ENCODE peak calls at places on chromosomes 7 and 10, in eight cellular contexts. P, M, C, D, N, B, J and V are unnamed samples.

GRCh38 chr7:81053623-81054022 is 134.8 kb upstream of the SEMA3C start:
- DNase-seq in P (no peak), M (no peak), C (no peak), D (no peak), N (no peak), B (peak; percentile 40), J (no peak), V (no peak)

GRCh38 chr10:33126118-33126517 is 168.1 kb upstream of the ITGB1 start:
- DNase-seq in P (peak; percentile 26), M (no peak), C (no peak), D (peak; percentile 58), N (no peak), B (peak; percentile 95), J (peak; percentile 77), V (peak; percentile 31)

GRCh38 chr7:30837581-30837980 is 66.4 kb downstream of the MINDY4 start:
- DNase-seq in P (no peak), M (no peak), C (no peak), D (no peak), N (no peak), B (no peak), J (no peak), V (no peak)

GRCh38 chr10:97891497-97892167 is 42.0 kb downstream of the GOLGA7B start:
- DNase-seq in P (no peak), M (peak; percentile 11), C (no peak), D (no peak), N (peak; percentile 18), B (no peak), J (no peak), V (no peak)

GRCh38 chr7:23055582-23056178 is 41.8 kb upstream of the HYCC1 start:
- DNase-seq in P (peak; percentile 17), M (peak; percentile 51), C (peak; percentile 14), D (peak; percentile 71), N (peak; percentile 45), B (peak; percentile 77), J (peak; percentile 76), V (peak; percentile 79)

GRCh38 chr10:511849-512191 is 177.6 kb downstream of the DIP2C start:
- DNase-seq in P (no peak), M (no peak), C (no peak), D (no peak), N (no peak), B (no peak), J (no peak), V (no peak)

GRCh38 chr10:103803941-103804340 is 51.4 kb downstream of the SH3PXD2A start:
- DNase-seq in P (peak; percentile 10), M (no peak), C (no peak), D (peak; percentile 54), N (no peak), B (peak; percentile 72), J (no peak), V (no peak)

GRCh38 chr7:99624487-99624886 is 7.7 kb downstream of the ZSCAN25 start:
- DNase-seq in P (peak; percentile 58), M (no peak), C (no peak), D (no peak), N (no peak), B (no peak), J (no peak), V (no peak)

GRCh38 chr7:108413337-108413736 is 42.9 kb downstream of the NRCAM start:
- DNase-seq in P (no peak), M (no peak), C (no peak), D (no peak), N (no peak), B (no peak), J (no peak), V (no peak)

GRCh38 chr10:44864042-44864436 is 47.1 kb upstream of the TMEM72 start:
- DNase-seq in P (no peak), M (no peak), C (peak; percentile 47), D (no peak), N (no peak), B (peak; percentile 33), J (no peak), V (peak; percentile 17)

GRCh38 chr7:120981117-120981516 is 7.4 kb upstream of the CPED1 start:
- DNase-seq in P (no peak), M (no peak), C (no peak), D (no peak), N (no peak), B (no peak), J (no peak), V (no peak)

GRCh38 chr7:28191751-28192150 is 11.2 kb upstream of the JAZF1 start:
- DNase-seq in P (no peak), M (no peak), C (no peak), D (no peak), N (no peak), B (no peak), J (no peak), V (no peak)

GRCh38 chr10:63628526-63629362 is 107.5 kb downstream of the REEP3 start:
- DNase-seq in P (no peak), M (peak; percentile 92), C (peak; percentile 33), D (peak; percentile 40), N (peak; percentile 54), B (peak; percentile 65), J (peak; percentile 70), V (peak; percentile 61)

GRCh38 chr7:132125872-132126595 is 450.2 kb downstream of the PLXNA4 start:
- DNase-seq in P (no peak), M (no peak), C (no peak), D (no peak), N (no peak), B (no peak), J (no peak), V (no peak)

GRCh38 chr7:42661312-42661711 is 250.6 kb downstream of the C7orf25 start:
- DNase-seq in P (no peak), M (no peak), C (no peak), D (peak; percentile 84), N (no peak), B (peak; percentile 94), J (peak; percentile 73), V (peak; percentile 93)

GRCh38 chr10:99742240-99742639 is 10.2 kb downstream of the CUTC start:
- DNase-seq in P (no peak), M (no peak), C (no peak), D (no peak), N (no peak), B (no peak), J (no peak), V (no peak)